ENCODE peak calls at places on chromosome 11, in six cellular contexts. N is A673, C is psoas muscle, P is right atrium auricular region, L is spleen, H is uterus. O is an unnamed sample. For H3K4me1, the result is how much of the 10 kb centered on the place peaks cover.

GRCh38 chr11:72471005-72471898 is 36.9 kb upstream of the CLPB start:
- DNase-seq in C (peak), H (peak), L (peak), N (peak), P (peak), O (peak)

GRCh38 chr11:6413791-6414231 is 5.1 kb downstream of the APBB1 start:
- DNase-seq in C (no peak), N (no peak), P (no peak), H (no peak), L (no peak), O (no peak)

GRCh38 chr11:123111465-123111864 is 49.5 kb upstream of the HSPA8 start:
- DNase-seq in P (no peak), C (no peak), L (no peak), H (no peak), N (peak), O (no peak)

GRCh38 chr11:126603486-126603885 is 248.0 kb downstream of the ST3GAL4 start:
- DNase-seq in C (no peak), L (no peak), P (no peak), H (no peak), N (no peak), O (no peak)

GRCh38 chr11:14541180-14541579 is 21.0 kb upstream of the PSMA1 start:
- DNase-seq in H (no peak), P (peak), N (no peak), C (no peak), L (no peak), O (no peak)

GRCh38 chr11:87368876-87369480 is 331.2 kb downstream of the TMEM135 start:
- DNase-seq in L (no peak), H (no peak), C (no peak), N (no peak), P (no peak), O (no peak)

GRCh38 chr11:132123449-132123848 is 753.0 kb downstream of the NTM start:
- DNase-seq in C (no peak), P (no peak), N (no peak), L (no peak), H (no peak), O (no peak)

GRCh38 chr11:66855574-66856495 is 1.0 kb upstream of the LRFN4 start:
- DNase-seq in C (peak), L (peak), N (peak), H (peak), P (peak), O (peak)

GRCh38 chr11:85249482-85249881 is 377.7 kb downstream of the DLG2 start:
- DNase-seq in H (no peak), C (no peak), P (no peak), L (no peak), N (no peak), O (no peak)

GRCh38 chr11:118623291-118623655 is 15.9 kb downstream of the PHLDB1 start:
- DNase-seq in H (peak), C (peak), N (no peak), L (peak), P (no peak), O (peak)

GRCh38 chr11:7522546-7522945 is 8.7 kb downstream of the PPFIBP2 start:
- DNase-seq in H (no peak), C (no peak), L (no peak), N (no peak), P (no peak), O (no peak)

GRCh38 chr11:7527029-7527428 is 13.2 kb downstream of the PPFIBP2 start:
- DNase-seq in H (no peak), L (no peak), C (no peak), N (no peak), P (no peak), O (no peak)

GRCh38 chr11:7523416-7524210 is 9.8 kb downstream of the PPFIBP2 start:
- DNase-seq in P (no peak), H (no peak), N (no peak), C (no peak), L (no peak), O (no peak)

GRCh38 chr11:7525424-7525823 is 11.6 kb downstream of the PPFIBP2 start:
- DNase-seq in C (no peak), H (no peak), L (no peak), P (no peak), N (no peak), O (no peak)

DNA sequence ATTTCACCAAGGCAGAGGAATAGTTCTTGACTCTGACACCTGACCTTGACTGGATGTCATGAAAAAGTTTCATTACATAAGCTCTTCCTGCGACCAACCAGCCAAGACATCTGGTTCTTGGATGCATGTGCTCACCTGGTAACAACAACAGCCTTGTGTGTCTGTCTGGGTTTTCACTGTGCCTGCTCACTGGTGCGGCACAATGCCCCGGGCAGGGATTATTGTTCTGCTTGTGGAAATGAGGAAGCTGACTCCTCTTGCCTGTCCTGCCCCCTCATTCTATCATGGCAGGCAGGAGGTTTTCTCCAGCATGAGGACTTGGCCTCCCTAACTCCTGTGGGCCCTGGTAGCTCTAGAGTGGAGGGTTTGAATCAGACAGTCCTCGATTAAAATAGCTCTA is 11.0 kb downstream of the PPFIBP2 start:
- DNase-seq in H (no peak), L (no peak), P (no peak), N (no peak), C (no peak), O (no peak)
- H3K27ac ChIP-seq in H (no peak), L (no peak), P (no peak), N (no peak), C (no peak), O (no peak)

GRCh38 chr11:637333-637592 is 194 bp downstream of the DRD4 start:
- DNase-seq in L (no peak), N (no peak), C (peak), H (no peak), P (no peak), O (no peak)
- H3K4me3 ChIP-seq in L (peak), N (peak), C (peak), H (peak), P (peak), O (no peak)

GRCh38 chr11:65645710-65646109 is 7.8 kb downstream of the SIPA1 start:
- DNase-seq in L (peak), N (no peak), H (no peak), C (no peak), P (no peak), O (no peak)

GRCh38 chr11:65642014-65642671 is 4.2 kb downstream of the SIPA1 start:
- DNase-seq in N (no peak), C (no peak), L (peak), P (no peak), H (no peak), O (no peak)

GRCh38 chr11:65646288-65646734 is 8.4 kb downstream of the SIPA1 start:
- DNase-seq in H (no peak), C (peak), N (no peak), L (peak), P (no peak), O (no peak)

GRCh38 chr11:65644837-65645236 is 6.9 kb downstream of the SIPA1 start:
- DNase-seq in P (no peak), C (no peak), N (no peak), L (peak), H (no peak), O (no peak)

DNA sequence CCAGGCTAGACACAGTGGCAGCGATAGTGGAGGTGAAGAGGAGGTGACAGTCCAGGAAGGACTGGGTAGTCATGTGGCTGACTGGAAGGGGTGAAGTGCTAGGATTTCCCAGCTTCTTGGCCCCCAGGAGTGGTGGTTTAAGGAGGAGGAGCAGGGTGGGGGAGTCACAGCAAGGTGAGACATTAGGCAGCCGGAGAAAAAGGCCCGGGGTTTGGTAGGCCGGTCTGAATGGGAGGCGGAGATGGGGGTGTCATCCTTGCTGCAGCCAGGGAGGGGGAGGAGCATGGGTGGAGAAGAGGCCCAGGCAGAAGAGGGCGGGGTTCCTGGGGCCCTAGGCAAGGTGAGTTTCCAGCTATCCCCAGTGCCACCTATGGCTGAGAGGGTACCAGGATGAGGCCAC is 6.1 kb downstream of the SIPA1 start:
- DNase-seq in C (no peak), L (no peak), N (no peak), H (no peak), P (no peak), O (no peak)
- H3K4me1 ChIP-seq in C (under half), L (under half), N (under half), H (under half), P (under half), O (under half)

DNA sequence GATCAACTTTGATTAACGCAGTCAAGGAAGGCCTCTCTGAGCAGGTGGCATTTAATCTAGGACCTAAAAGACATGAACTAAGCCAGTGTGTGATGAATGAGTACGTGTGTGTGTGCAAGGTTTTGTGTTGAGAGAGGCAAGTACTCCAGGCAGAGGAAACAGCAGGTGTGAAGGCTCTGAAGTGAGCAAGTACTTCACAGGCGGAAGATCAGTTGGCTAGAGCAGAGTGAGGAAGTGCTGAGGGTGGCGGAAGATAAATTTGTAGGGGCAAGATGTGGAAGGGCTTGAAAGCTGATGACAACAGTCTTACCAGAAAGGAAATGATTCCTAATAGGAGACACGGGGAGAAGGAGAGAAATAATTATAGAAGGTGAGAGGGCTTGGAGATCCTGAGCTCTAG is 6.7 kb downstream of the APIP start:
- DNase-seq in P (no peak), N (no peak), H (no peak), C (no peak), L (no peak), O (no peak)
- H3K27ac ChIP-seq in P (no peak), N (no peak), H (no peak), C (peak), L (no peak), O (no peak)

GRCh38 chr11:47412152-47412746 is 3.9 kb downstream of the SLC39A13 start:
- DNase-seq in L (peak), N (peak), C (peak), P (no peak), H (no peak), O (no peak)
- H3K4me3 ChIP-seq in L (no peak), N (no peak), C (no peak), P (no peak), H (no peak), O (no peak)

GRCh38 chr11:128727811-128728431 is 34.0 kb downstream of the FLI1 start:
- DNase-seq in H (no peak), L (peak), N (no peak), P (no peak), C (no peak), O (no peak)

GRCh38 chr11:128726464-128727139 is 32.7 kb downstream of the FLI1 start:
- DNase-seq in N (no peak), H (no peak), C (no peak), P (peak), L (peak), O (no peak)

GRCh38 chr11:128727320-128727719 is 33.4 kb downstream of the FLI1 start:
- DNase-seq in L (no peak), H (no peak), P (no peak), N (no peak), C (no peak), O (no peak)

GRCh38 chr11:128725630-128726461 is 32.0 kb downstream of the FLI1 start:
- DNase-seq in L (peak), N (no peak), P (no peak), H (no peak), C (no peak), O (no peak)

DNA sequence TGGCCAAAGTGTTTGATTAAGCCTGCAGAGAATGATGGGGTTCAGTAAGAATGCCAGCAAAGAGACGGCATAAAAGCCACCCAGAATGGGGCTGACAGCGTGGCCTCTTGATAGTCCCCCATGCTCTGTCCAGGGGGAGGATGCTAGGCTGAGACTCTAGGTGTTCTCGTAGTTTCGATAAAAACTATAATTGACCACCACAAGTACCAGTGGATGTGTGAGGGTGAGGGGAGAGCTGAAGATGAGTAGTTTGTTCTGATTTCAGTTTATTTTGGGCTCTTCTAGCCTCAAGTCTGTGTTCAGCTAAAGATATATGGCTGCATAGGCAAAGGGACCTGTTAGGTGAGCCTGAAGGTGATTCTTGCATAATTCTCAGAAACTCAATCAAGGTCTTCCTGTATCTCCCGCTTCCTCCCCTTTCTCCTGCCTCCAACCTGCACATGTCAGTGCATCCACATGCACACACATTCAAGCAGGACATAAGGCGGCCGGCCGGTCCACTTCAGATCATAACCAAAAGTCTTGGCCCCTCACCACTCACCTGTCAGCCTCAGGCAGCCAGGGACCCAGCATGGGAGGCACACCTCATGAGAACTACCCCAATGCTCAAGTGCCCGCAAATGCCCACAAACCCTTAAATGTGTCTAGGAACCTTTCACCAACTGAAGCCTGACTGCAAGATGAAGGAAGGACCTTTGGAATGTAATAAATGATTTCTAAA is 31.2 kb downstream of the FLI1 start:
- DNase-seq in L (no peak), N (no peak), H (no peak), P (no peak), C (no peak), O (no peak)
- H3K4me1 ChIP-seq in L (half or more), N (under half), H (under half), P (half or more), C (under half), O (under half)

DNA sequence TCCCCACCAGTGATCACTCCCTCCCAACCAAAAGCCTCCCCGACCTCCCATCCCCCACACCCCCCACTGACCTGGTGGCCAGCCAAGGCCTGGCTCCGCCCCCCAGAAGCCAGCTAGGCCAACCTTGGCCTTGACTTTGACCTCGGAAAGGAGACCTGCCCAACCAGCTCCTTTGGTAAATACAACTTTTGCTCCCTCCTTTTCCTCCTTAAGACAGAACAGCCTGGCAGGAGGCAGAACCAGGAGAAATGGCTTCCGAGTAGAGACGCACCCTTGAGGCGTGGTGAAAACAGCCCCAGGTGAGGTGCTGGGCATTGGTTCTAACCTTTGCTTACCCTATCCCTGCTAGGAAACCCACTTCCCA is 27.0 kb downstream of the PLEKHA7 start:
- DNase-seq in H (peak), L (no peak), N (no peak), P (no peak), C (no peak), O (no peak)
- H3K27ac ChIP-seq in H (peak), L (no peak), N (no peak), P (no peak), C (no peak), O (no peak)

GRCh38 chr11:82890002-82890341 is 10.3 kb downstream of the PRCP start:
- DNase-seq in H (no peak), P (no peak), N (no peak), C (no peak), L (no peak), O (no peak)

GRCh38 chr11:82895437-82896091 is 4.7 kb downstream of the PRCP start:
- DNase-seq in P (no peak), L (no peak), C (no peak), N (no peak), H (no peak), O (no peak)

GRCh38 chr11:82892611-82893169 is 7.5 kb downstream of the PRCP start:
- DNase-seq in P (no peak), L (no peak), C (no peak), N (no peak), H (no peak), O (no peak)

GRCh38 chr11:82889133-82890001 is 10.9 kb downstream of the PRCP start:
- DNase-seq in N (peak), C (no peak), L (no peak), H (no peak), P (no peak), O (no peak)

GRCh38 chr11:82890941-82891340 is 9.3 kb downstream of the PRCP start:
- DNase-seq in N (no peak), P (no peak), C (no peak), H (no peak), L (no peak), O (no peak)
- H3K4me3 ChIP-seq in N (no peak), P (no peak), C (no peak), H (no peak), L (peak), O (no peak)